ENCODE peak calls at places on chromosomes 12 and 14, in five cellular contexts. X is body of pancreas, Y is transverse colon, W is PC-3, C is HepG2. A is an unnamed sample. For H3K4me1 and H3K27me3, the result is how much of the 10 kb centered on the place peaks cover.

GRCh38 chr14:90609376-90609775 is 206.9 kb downstream of the TTC7B start:
- DNase-seq in X (no peak), Y (no peak), W (no peak), C (no peak), A (no peak)

GRCh38 chr14:72665259-72665658 is 228.6 kb downstream of the DPF3 start:
- DNase-seq in X (no peak), Y (no peak), W (peak), C (peak), A (no peak)

GRCh38 chr12:52442600-52443061 is 8.5 kb upstream of the KRT75 start:
- DNase-seq in X (peak), Y (no peak), W (peak), C (no peak), A (no peak)

GRCh38 chr12:84508325-84508861 is 404.2 kb downstream of the SLC6A15 start:
- DNase-seq in X (no peak), Y (no peak), W (peak), C (peak), A (peak)

GRCh38 chr14:84065811-84066210 is 1464.1 kb upstream of the FLRT2 start:
- DNase-seq in X (no peak), Y (no peak), W (no peak), C (no peak), A (no peak)

GRCh38 chr12:93925585-93925984 is 222.8 kb upstream of the PLXNC1 start:
- DNase-seq in X (no peak), Y (no peak), W (no peak), C (no peak), A (no peak)

GRCh38 chr12:68352067-68352466 is 19.9 kb upstream of the MDM1 start:
- DNase-seq in X (no peak), Y (no peak), W (peak), C (no peak), A (no peak)

GRCh38 chr12:14993537-14994266 is 20.9 kb downstream of the PDE6H start:
- DNase-seq in X (no peak), Y (no peak), W (peak), C (no peak), A (peak)

GRCh38 chr12:106126441-106127288 is 12.1 kb downstream of the NUAK1 start:
- DNase-seq in X (no peak), Y (no peak), W (peak), C (peak), A (no peak)

GRCh38 chr14:74973003-74973614 is 17.7 kb upstream of the PGF start:
- DNase-seq in X (peak), Y (peak), W (no peak), C (no peak), A (no peak)

GRCh38 chr12:15756822-15757221 is 32.4 kb downstream of the EPS8 start:
- DNase-seq in X (no peak), Y (no peak), W (peak), C (no peak), A (no peak)

GRCh38 chr12:67939611-67940010 is 49.6 kb upstream of the IFNG-AS1 start:
- DNase-seq in X (no peak), Y (no peak), W (no peak), C (no peak), A (no peak)

GRCh38 chr12:59715434-59715833 is 119.6 kb downstream of the SLC16A7 start:
- DNase-seq in X (no peak), Y (no peak), W (no peak), C (peak), A (no peak)

GRCh38 chr12:113591480-113591971 is 119.9 kb upstream of the LHX5 start:
- DNase-seq in X (no peak), Y (no peak), W (peak), C (no peak), A (peak)

GRCh38 chr12:89126712-89127111 is 225.6 kb downstream of the DUSP6 start:
- DNase-seq in X (no peak), Y (no peak), W (no peak), C (no peak), A (no peak)

GRCh38 chr12:124392991-124393790 is 98.3 kb downstream of the RFLNA start:
- DNase-seq in X (peak), Y (peak), W (peak), C (no peak), A (peak)

GRCh38 chr12:6700646-6701051 is at the start of gene PIANP:
- DNase-seq in X (peak), Y (peak), W (no peak), C (no peak), A (peak)

GRCh38 chr12:66587912-66588311 is 91.0 kb downstream of the GRIP1 start:
- DNase-seq in X (no peak), Y (no peak), W (peak), C (no peak), A (no peak)

GRCh38 chr12:89280833-89281533 is 71.3 kb downstream of the DUSP6 start:
- DNase-seq in X (no peak), Y (no peak), W (peak), C (no peak), A (no peak)

GRCh38 chr12:16587110-16587453 is 18.9 kb downstream of the LMO3 start:
- DNase-seq in X (no peak), Y (no peak), W (no peak), C (no peak), A (no peak)

GRCh38 chr14:53842938-53843337 is 113.7 kb downstream of the BMP4 start:
- DNase-seq in X (peak), Y (no peak), W (peak), C (peak), A (no peak)

GRCh38 chr14:67517083-67517482 is 16.0 kb upstream of the PLEKHH1 start:
- DNase-seq in X (peak), Y (peak), W (no peak), C (no peak), A (peak)

GRCh38 chr14:54786191-54786755 is 116.4 kb downstream of the GCH1 start:
- DNase-seq in X (no peak), Y (no peak), W (no peak), C (no peak), A (no peak)

GRCh38 chr12:2092890-2093289 is 40.1 kb downstream of the CACNA1C start:
- DNase-seq in X (no peak), Y (no peak), W (no peak), C (no peak), A (no peak)

GRCh38 chr14:53542692-53543091 is 389.6 kb upstream of the DDHD1 start:
- DNase-seq in X (peak), Y (no peak), W (peak), C (peak), A (peak)

GRCh38 chr12:15830538-15830937 is 41.4 kb upstream of the EPS8 start:
- DNase-seq in X (no peak), Y (no peak), W (no peak), C (no peak), A (no peak)

GRCh38 chr12:102848832-102849231 is 68.2 kb downstream of the PAH start:
- DNase-seq in X (no peak), Y (no peak), W (no peak), C (no peak), A (no peak)

GRCh38 chr12:53532026-53532425 is 24.7 kb upstream of the NPFF start:
- DNase-seq in X (no peak), Y (no peak), W (no peak), C (no peak), A (no peak)

GRCh38 chr12:126198966-126199692 is 1133.9 kb downstream of the AACS start:
- DNase-seq in X (peak), Y (no peak), W (peak), C (no peak), A (no peak)

GRCh38 chr14:29953501-29953900 is 25.9 kb upstream of the PRKD1 start:
- DNase-seq in X (no peak), Y (no peak), W (no peak), C (no peak), A (no peak)

GRCh38 chr12:100987552-100988277 is 193.1 kb downstream of the ANO4 start:
- DNase-seq in X (peak), Y (no peak), W (peak), C (peak), A (peak)

DNA sequence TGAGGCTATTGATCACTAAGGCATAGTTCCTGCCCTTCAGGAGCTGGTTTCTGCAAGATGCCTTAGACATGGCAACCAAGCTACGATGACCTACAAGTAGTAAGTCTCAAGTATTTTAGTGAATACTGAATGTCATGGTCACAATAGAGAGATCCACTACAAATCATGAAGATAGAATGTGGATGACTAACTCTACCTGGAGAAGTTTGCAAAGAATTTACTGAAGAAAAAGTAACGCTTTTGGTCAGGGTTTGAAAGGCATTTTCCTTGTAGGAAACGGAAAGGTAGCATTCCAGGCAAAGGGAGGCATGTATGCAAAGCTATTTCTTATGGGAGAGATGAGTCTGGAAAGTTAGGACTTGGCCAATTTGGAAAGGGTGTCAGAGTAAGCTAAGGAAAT is 377.6 kb downstream of the EGLN3 start:
- DNase-seq in X (no peak), Y (no peak), W (no peak), C (no peak), A (no peak)
- H3K4me1 ChIP-seq in X (under half), Y (under half), W (under half), C (under half), A (under half)

GRCh38 chr12:132342322-132342721 is 12.9 kb upstream of the GALNT9 start:
- DNase-seq in X (no peak), Y (no peak), W (peak), C (peak), A (no peak)
- TF ChIP-seq CTCF in X (peak), Y (no peak), W (peak), C (peak), A (peak)

GRCh38 chr12:111074965-111075364 is 154.6 kb upstream of the MYL2 start:
- DNase-seq in X (no peak), Y (no peak), W (no peak), C (no peak), A (no peak)
- H3K27me3 ChIP-seq in X (under half), Y (under half), W (under half), C (under half), A (under half)

GRCh38 chr12:108800591-108800990 is 56.8 kb downstream of the SSH1 start:
- DNase-seq in X (no peak), Y (no peak), W (no peak), C (no peak), A (no peak)

GRCh38 chr12:108801736-108802665 is 55.4 kb downstream of the SSH1 start:
- DNase-seq in X (no peak), Y (peak), W (peak), C (no peak), A (no peak)

GRCh38 chr12:108804361-108804949 is 52.9 kb downstream of the SSH1 start:
- DNase-seq in X (no peak), Y (peak), W (no peak), C (no peak), A (peak)

GRCh38 chr12:108803428-108804105 is 53.8 kb downstream of the SSH1 start:
- DNase-seq in X (peak), Y (peak), W (peak), C (peak), A (peak)

GRCh38 chr12:108802666-108803036 is 54.7 kb downstream of the SSH1 start:
- DNase-seq in X (no peak), Y (no peak), W (no peak), C (no peak), A (no peak)
- H3K4me1 ChIP-seq in X (under half), Y (half or more), W (under half), C (under half), A (under half)

GRCh38 chr12:85923767-85924331 is 49.8 kb downstream of the NTS start:
- DNase-seq in X (no peak), Y (no peak), W (peak), C (no peak), A (no peak)
- TF ChIP-seq CTCF in X (peak), Y (peak), W (peak), C (peak), A (peak)

GRCh38 chr12:128852885-128853284 is 393 bp upstream of the GLT1D1 start:
- DNase-seq in X (no peak), Y (no peak), W (no peak), C (no peak), A (no peak)
- H3K27me3 ChIP-seq in X (under half), Y (under half), W (half or more), C (under half), A (under half)

A was measured in BE2C.